ENCODE peak calls at places on chromosomes 11 and 22, in nine cellular contexts. T is T-helper 2 cell; S is CD8-positive, alpha-beta T cell; D is caudate nucleus; J is iris pigment epithelial cell; O is NT2/D1; W is GM12891; U is activated effector memory CD4-positive, alpha-beta T cell treated with Interleukin-2 at 50 U/mL for 16 hours; B is NB4. N is an unnamed sample.
A peak's percentile ranks its signal among the peaks of the same experiment; 100 is the strongest.

GRCh38 chr22:38441620-38442287 is 13.2 kb downstream of the KCNJ4 start:
- DNase-seq in T (no peak), S (no peak), D (no peak), J (no peak), O (no peak), W (no peak), U (no peak), B (no peak), N (no peak)

GRCh38 chr11:61542024-61542461 is 33.5 kb downstream of the LRRC10B start:
- DNase-seq in T (no peak), S (no peak), D (no peak), J (no peak), O (no peak), W (no peak), U (no peak), B (no peak), N (no peak)

GRCh38 chr11:86726118-86726748 is 53.8 kb upstream of the ME3 start:
- DNase-seq in T (no peak), S (no peak), D (no peak), J (peak; percentile 69), O (no peak), W (no peak), U (no peak), B (no peak), N (no peak)

GRCh38 chr11:112795142-112795815 is 165.9 kb upstream of the NCAM1 start:
- DNase-seq in T (peak; percentile 19), S (no peak), D (no peak), J (peak; percentile 56), O (peak; percentile 46), W (no peak), U (no peak), B (peak; percentile 66), N (no peak)

GRCh38 chr11:73327812-73328364 is 19.8 kb downstream of the ARHGEF17 start:
- DNase-seq in T (no peak), S (no peak), D (no peak), J (no peak), O (no peak), W (no peak), U (no peak), B (no peak), N (no peak)

GRCh38 chr11:74672332-74672955 is 58.8 kb downstream of the CHRDL2 start:
- DNase-seq in T (no peak), S (no peak), D (no peak), J (peak; percentile 31), O (no peak), W (no peak), U (no peak), B (no peak), N (peak; percentile 73)

GRCh38 chr11:78841451-78842060 is 266.9 kb upstream of the NARS2 start:
- DNase-seq in T (no peak), S (no peak), D (no peak), J (no peak), O (no peak), W (no peak), U (no peak), B (no peak), N (no peak)

GRCh38 chr11:75277211-75277805 is 36.7 kb downstream of the TPBGL start:
- DNase-seq in T (no peak), S (no peak), D (no peak), J (no peak), O (no peak), W (no peak), U (no peak), B (no peak), N (peak; percentile 66)

GRCh38 chr11:116422976-116423375 is 349.8 kb downstream of the BUD13 start:
- DNase-seq in T (no peak), S (no peak), D (no peak), J (no peak), O (no peak), W (no peak), U (no peak), B (no peak), N (no peak)

GRCh38 chr22:48820481-48821345 is 1007.0 kb downstream of the BRD1 start:
- DNase-seq in T (no peak), S (no peak), D (no peak), J (no peak), O (no peak), W (no peak), U (no peak), B (no peak), N (peak; percentile 48)

GRCh38 chr11:47148903-47149535 is 27.7 kb downstream of the ARFGAP2 start:
- DNase-seq in T (no peak), S (no peak), D (no peak), J (no peak), O (no peak), W (no peak), U (no peak), B (no peak), N (no peak)

GRCh38 chr22:50084085-50084484 is 1.1 kb downstream of the MLC1 start:
- DNase-seq in T (no peak), S (no peak), D (no peak), J (no peak), O (no peak), W (no peak), U (no peak), B (peak; percentile 35), N (peak; percentile 67)

GRCh38 chr22:49543876-49544275 is 283.8 kb downstream of the BRD1 start:
- DNase-seq in T (no peak), S (no peak), D (no peak), J (no peak), O (no peak), W (no peak), U (no peak), B (no peak), N (peak; percentile 70)

GRCh38 chr22:26709617-26710390 is 52.4 kb downstream of the MIAT start:
- DNase-seq in T (no peak), S (no peak), D (no peak), J (peak; percentile 85), O (no peak), W (no peak), U (no peak), B (no peak), N (peak; percentile 58)

GRCh38 chr11:61607426-61607825 is 26.6 kb upstream of the SYT7 start:
- DNase-seq in T (no peak), S (no peak), D (no peak), J (no peak), O (no peak), W (no peak), U (no peak), B (no peak), N (no peak)

GRCh38 chr22:27113211-27114030 is 456.0 kb downstream of the MIAT start:
- DNase-seq in T (no peak), S (no peak), D (peak; percentile 25), J (peak; percentile 95), O (no peak), W (no peak), U (no peak), B (peak; percentile 87), N (peak; percentile 90)

GRCh38 chr11:1050581-1051355 is 14.2 kb upstream of the MUC6 start:
- DNase-seq in T (peak; percentile 70), S (peak; percentile 70), D (no peak), J (peak; percentile 51), O (peak; percentile 27), W (peak; percentile 99), U (peak; percentile 56), B (peak; percentile 72), N (peak; percentile 99)

GRCh38 chr11:41461057-41461681 is 1.7 kb upstream of the LRRC4C start:
- DNase-seq in T (peak; percentile 0), S (no peak), D (no peak), J (no peak), O (peak; percentile 23), W (no peak), U (no peak), B (peak; percentile 4), N (no peak)

GRCh38 chr11:3947084-3947483 is 91.6 kb downstream of the STIM1 start:
- DNase-seq in T (peak; percentile 93), S (peak; percentile 62), D (no peak), J (peak; percentile 58), O (no peak), W (no peak), U (peak; percentile 31), B (peak; percentile 42), N (no peak)

GRCh38 chr11:8087185-8087584 is 6.2 kb downstream of the TUB start:
- DNase-seq in T (no peak), S (no peak), D (no peak), J (no peak), O (no peak), W (no peak), U (no peak), B (no peak), N (peak; percentile 75)

GRCh38 chr11:118646393-118646792 is 33.1 kb downstream of the TREH start:
- DNase-seq in T (no peak), S (no peak), D (no peak), J (no peak), O (no peak), W (no peak), U (no peak), B (no peak), N (no peak)

GRCh38 chr22:31278643-31279326 is 13.5 kb downstream of the PIK3IP1 start:
- DNase-seq in T (peak; percentile 73), S (peak; percentile 60), D (no peak), J (no peak), O (no peak), W (no peak), U (peak; percentile 41), B (no peak), N (no peak)

GRCh38 chr11:1389932-1390587 is at the start of gene BRSK2:
- DNase-seq in T (no peak), S (no peak), D (no peak), J (no peak), O (no peak), W (no peak), U (no peak), B (no peak), N (peak; percentile 83)

GRCh38 chr11:31645747-31646146 is 136.2 kb downstream of the ELP4 start:
- DNase-seq in T (no peak), S (no peak), D (no peak), J (peak; percentile 93), O (no peak), W (no peak), U (no peak), B (no peak), N (peak; percentile 1)

GRCh38 chr11:124867700-124868099 is 2.5 kb downstream of the ROBO3 start:
- DNase-seq in T (peak; percentile 20), S (no peak), D (no peak), J (peak; percentile 45), O (no peak), W (peak; percentile 52), U (no peak), B (peak; percentile 35), N (peak; percentile 94)

GRCh38 chr11:36062796-36063380 is 119.0 kb downstream of the LDLRAD3 start:
- DNase-seq in T (no peak), S (no peak), D (no peak), J (no peak), O (no peak), W (no peak), U (no peak), B (no peak), N (no peak)

GRCh38 chr11:18222814-18223421 is 13.7 kb downstream of the SAA4 start:
- DNase-seq in T (peak; percentile 15), S (no peak), D (no peak), J (no peak), O (no peak), W (no peak), U (no peak), B (no peak), N (no peak)

GRCh38 chr11:2434008-2434407 is 10.3 kb downstream of the TRPM5 start:
- DNase-seq in T (no peak), S (no peak), D (no peak), J (no peak), O (no peak), W (no peak), U (no peak), B (no peak), N (peak; percentile 6)

GRCh38 chr22:41036924-41037323 is 55.5 kb upstream of the EP300 start:
- DNase-seq in T (no peak), S (no peak), D (peak; percentile 13), J (no peak), O (no peak), W (no peak), U (no peak), B (no peak), N (no peak)

GRCh38 chr11:3849297-3849874 is 6.1 kb upstream of the STIM1 start:
- DNase-seq in T (peak; percentile 62), S (peak; percentile 52), D (no peak), J (peak; percentile 39), O (no peak), W (no peak), U (no peak), B (peak; percentile 69), N (peak; percentile 56)

GRCh38 chr22:28410050-28410816 is 269.4 kb downstream of the TTC28 start:
- DNase-seq in T (no peak), S (no peak), D (no peak), J (peak; percentile 81), O (no peak), W (no peak), U (no peak), B (no peak), N (peak; percentile 39)